ENCODE peak calls at places on chromosomes 5 and 9, in eight cellular contexts. R is H9, V is amniotic epithelial cell, I is body of pancreas, O is glutamatergic neuron, B is dermis microvascular lymphatic vessel endothelial cell, P is AG04450, S is left lobe of liver. T is an unnamed sample.

GRCh38 chr9:93820667-93821306 is 134.4 kb downstream of the BARX1 start:
- DNase-seq in R (peak; percentile 63), V (no peak), I (no peak), O (no peak), B (no peak), P (no peak), S (no peak), T (no peak)

GRCh38 chr5:59712836-59713487 is 180.6 kb downstream of the PDE4D start:
- DNase-seq in R (no peak), V (peak; percentile 47), I (no peak), O (no peak), B (no peak), P (no peak), S (no peak), T (no peak)

GRCh38 chr5:56656816-56657740 is 158.3 kb upstream of the MAP3K1 start:
- DNase-seq in R (no peak), V (no peak), I (no peak), O (no peak), B (no peak), P (no peak), S (no peak), T (no peak)

GRCh38 chr5:6078881-6079280 is 299.5 kb downstream of the MED10 start:
- DNase-seq in R (no peak), V (no peak), I (no peak), O (no peak), B (no peak), P (no peak), S (no peak), T (no peak)

GRCh38 chr5:139651502-139651862 is 3.3 kb downstream of the CXXC5 start:
- DNase-seq in R (no peak), V (peak; percentile 59), I (no peak), O (no peak), B (no peak), P (no peak), S (no peak), T (no peak)

GRCh38 chr9:119370816-119371215 is 1.6 kb upstream of the BRINP1 start:
- DNase-seq in R (peak; percentile 77), V (peak; percentile 22), I (peak; percentile 12), O (no peak), B (no peak), P (no peak), S (no peak), T (peak; percentile 92)

GRCh38 chr5:175321927-175322532 is 122.0 kb downstream of the DRD1 start:
- DNase-seq in R (peak; percentile 69), V (no peak), I (peak; percentile 5), O (no peak), B (no peak), P (no peak), S (no peak), T (peak; percentile 77)

GRCh38 chr9:89295400-89295799 is 15.6 kb upstream of the CKS2 start:
- DNase-seq in R (no peak), V (no peak), I (no peak), O (no peak), B (no peak), P (no peak), S (no peak), T (no peak)

GRCh38 chr9:129624168-129624759 is 1.7 kb upstream of the NTMT1 start:
- DNase-seq in R (peak; percentile 84), V (peak; percentile 32), I (peak; percentile 55), O (peak; percentile 89), B (no peak), P (no peak), S (no peak), T (peak; percentile 83)

GRCh38 chr5:173767580-173768266 is 120.4 kb upstream of the CPEB4 start:
- DNase-seq in R (no peak), V (peak; percentile 52), I (peak; percentile 63), O (no peak), B (no peak), P (no peak), S (peak; percentile 95), T (no peak)

GRCh38 chr5:178284095-178284675 is 51.6 kb upstream of the PHYKPL start:
- DNase-seq in R (no peak), V (no peak), I (no peak), O (no peak), B (peak; percentile 3), P (no peak), S (no peak), T (no peak)

GRCh38 chr5:139204196-139204595 is 6.0 kb upstream of the SIL1 start:
- DNase-seq in R (no peak), V (no peak), I (no peak), O (no peak), B (no peak), P (no peak), S (no peak), T (no peak)

GRCh38 chr9:110745656-110746055 is 77.1 kb downstream of the MUSK start:
- DNase-seq in R (no peak), V (no peak), I (no peak), O (no peak), B (no peak), P (no peak), S (no peak), T (no peak)

GRCh38 chr5:78993165-78993564 is 8.1 kb upstream of the ARSB start:
- DNase-seq in R (no peak), V (no peak), I (no peak), O (no peak), B (no peak), P (no peak), S (no peak), T (no peak)

GRCh38 chr9:121619989-121620673 is 31.3 kb upstream of the DAB2IP start:
- DNase-seq in R (no peak), V (no peak), I (no peak), O (no peak), B (no peak), P (no peak), S (no peak), T (no peak)

GRCh38 chr9:117160254-117160653 is 254.6 kb downstream of the ASTN2 start:
- DNase-seq in R (no peak), V (no peak), I (no peak), O (no peak), B (no peak), P (no peak), S (no peak), T (no peak)

GRCh38 chr5:39395521-39395920 is 29.3 kb downstream of the DAB2 start:
- DNase-seq in R (no peak), V (peak; percentile 36), I (no peak), O (no peak), B (no peak), P (no peak), S (no peak), T (no peak)

GRCh38 chr9:121881920-121882500 is 211.1 kb downstream of the TTLL11 start:
- DNase-seq in R (no peak), V (no peak), I (no peak), O (no peak), B (no peak), P (no peak), S (no peak), T (no peak)

GRCh38 chr5:135053278-135053677 is 19.2 kb upstream of the PITX1 start:
- DNase-seq in R (no peak), V (no peak), I (no peak), O (no peak), B (no peak), P (no peak), S (no peak), T (no peak)

GRCh38 chr9:34457266-34458012 is 931 bp downstream of the FAM219A start:
- DNase-seq in R (peak; percentile 73), V (peak; percentile 66), I (peak; percentile 75), O (peak; percentile 84), B (peak; percentile 12), P (no peak), S (peak; percentile 63), T (peak; percentile 64)

GRCh38 chr5:14720236-14720923 is 55.9 kb downstream of the OTULIN start:
- DNase-seq in R (no peak), V (peak; percentile 91), I (no peak), O (no peak), B (no peak), P (no peak), S (no peak), T (no peak)

GRCh38 chr9:2787065-2787464 is 56.8 kb downstream of the PUM3 start:
- DNase-seq in R (no peak), V (peak; percentile 46), I (no peak), O (no peak), B (no peak), P (no peak), S (no peak), T (no peak)

GRCh38 chr9:14942037-14942436 is 31.8 kb upstream of the FREM1 start:
- DNase-seq in R (no peak), V (peak; percentile 90), I (no peak), O (no peak), B (no peak), P (no peak), S (no peak), T (peak; percentile 10)

GRCh38 chr5:128163991-128164390 is 80.4 kb downstream of the SLC12A2 start:
- DNase-seq in R (no peak), V (peak; percentile 36), I (no peak), O (no peak), B (no peak), P (peak; percentile 2), S (no peak), T (no peak)

GRCh38 chr5:129241755-129242154 is 147.2 kb downstream of the ISOC1 start:
- DNase-seq in R (no peak), V (no peak), I (no peak), O (no peak), B (no peak), P (no peak), S (no peak), T (no peak)

GRCh38 chr9:113461285-113461684 is 2.2 kb upstream of the RGS3 start:
- DNase-seq in R (no peak), V (no peak), I (no peak), O (no peak), B (no peak), P (no peak), S (no peak), T (no peak)

GRCh38 chr9:76927540-76928240 is 21.8 kb upstream of the PRUNE2 start:
- DNase-seq in R (no peak), V (peak; percentile 52), I (no peak), O (no peak), B (no peak), P (no peak), S (no peak), T (no peak)

GRCh38 chr5:173917788-173918786 is 29.9 kb downstream of the CPEB4 start:
- DNase-seq in R (peak; percentile 57), V (peak; percentile 76), I (peak; percentile 46), O (no peak), B (peak; percentile 59), P (peak; percentile 74), S (no peak), T (peak; percentile 46)